ENCODE peak calls at places on chromosomes 5 and 9, in four cellular contexts. F, R, C and Q are unnamed samples.

GRCh38 chr9:96781552-96781951 is 3.7 kb upstream of the ZNF510 start:
- DNase-seq in F (no peak), R (no peak), C (no peak), Q (no peak)

GRCh38 chr9:18829858-18830257 is 203.2 kb downstream of the SAXO1 start:
- DNase-seq in F (no peak), R (no peak), C (no peak), Q (no peak)

GRCh38 chr9:101119206-101119819 is 90.8 kb downstream of the PLPPR1 start:
- DNase-seq in F (peak), R (peak), C (peak), Q (peak)

GRCh38 chr9:133115604-133116345 is 5.3 kb downstream of the RALGDS start:
- DNase-seq in F (no peak), R (no peak), C (no peak), Q (no peak)

GRCh38 chr9:95102001-95102433 is 215.5 kb downstream of the FANCC start:
- DNase-seq in F (peak), R (no peak), C (no peak), Q (no peak)

GRCh38 chr9:17802249-17802857 is 223.5 kb downstream of the SH3GL2 start:
- DNase-seq in F (peak), R (peak), C (no peak), Q (no peak)

GRCh38 chr9:132210472-132211145 is 48.8 kb downstream of the NTNG2 start:
- DNase-seq in F (peak), R (peak), C (no peak), Q (no peak)

GRCh38 chr5:130282044-130282443 is 377.8 kb downstream of the CHSY3 start:
- DNase-seq in F (no peak), R (peak), C (peak), Q (no peak)

GRCh38 chr5:61450880-61451279 is 118.8 kb downstream of the ZSWIM6 start:
- DNase-seq in F (peak), R (peak), C (peak), Q (no peak)

GRCh38 chr9:125843646-125844045 is 96.5 kb downstream of the PBX3 start:
- DNase-seq in F (no peak), R (no peak), C (peak), Q (no peak)

GRCh38 chr5:44242791-44243190 is 146.4 kb downstream of the FGF10 start:
- DNase-seq in F (no peak), R (no peak), C (no peak), Q (no peak)

GRCh38 chr5:109911731-109912130 is 222.0 kb downstream of the MAN2A1 start:
- DNase-seq in F (no peak), R (no peak), C (no peak), Q (no peak)

GRCh38 chr9:137444106-137444790 is 3.1 kb upstream of the ENTPD8 start:
- DNase-seq in F (no peak), R (no peak), C (no peak), Q (no peak)

GRCh38 chr9:111959468-111959941 is 62.9 kb downstream of the UGCG start:
- DNase-seq in F (peak), R (peak), C (no peak), Q (no peak)

GRCh38 chr9:36986548-36987408 is 47.3 kb downstream of the PAX5 start:
- DNase-seq in F (no peak), R (no peak), C (no peak), Q (no peak)

GRCh38 chr9:78985084-78985738 is 586.6 kb upstream of the TLE4 start:
- DNase-seq in F (no peak), R (peak), C (no peak), Q (no peak)

GRCh38 chr5:157025093-157025698 is 33.7 kb downstream of the HAVCR1 start:
- DNase-seq in F (no peak), R (no peak), C (no peak), Q (no peak)

GRCh38 chr9:109914280-109915027 is 134.5 kb downstream of the PALM2AKAP2 start:
- DNase-seq in F (no peak), R (peak), C (no peak), Q (no peak)

GRCh38 chr5:94366811-94367210 is 251.6 kb downstream of the KIAA0825 start:
- DNase-seq in F (no peak), R (peak), C (no peak), Q (no peak)

DNA sequence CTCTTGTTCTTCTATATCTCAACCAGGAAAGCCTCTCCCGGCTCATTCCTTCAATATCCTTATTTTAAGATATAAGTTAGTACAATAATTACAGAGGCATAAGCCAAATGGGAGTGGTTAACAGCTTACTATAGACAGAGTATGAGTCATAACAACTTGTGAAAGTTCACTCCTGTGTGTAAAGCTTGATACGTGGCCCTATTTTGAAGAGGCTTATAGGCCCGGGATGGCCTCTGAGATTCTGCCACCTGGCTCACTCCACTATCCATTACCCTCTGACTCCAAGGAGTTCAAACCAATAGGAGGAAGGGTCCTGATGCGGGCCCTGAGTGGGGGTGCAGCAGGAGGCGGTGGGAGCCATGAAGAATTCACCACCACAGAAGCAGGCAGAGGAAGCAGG is 36.6 kb downstream of the B4GALT1 start:
- DNase-seq in F (peak), R (peak), C (no peak), Q (no peak)
- TF ChIP-seq CTCF in F (no peak), R (no peak), C (no peak), Q (no peak)

DNA sequence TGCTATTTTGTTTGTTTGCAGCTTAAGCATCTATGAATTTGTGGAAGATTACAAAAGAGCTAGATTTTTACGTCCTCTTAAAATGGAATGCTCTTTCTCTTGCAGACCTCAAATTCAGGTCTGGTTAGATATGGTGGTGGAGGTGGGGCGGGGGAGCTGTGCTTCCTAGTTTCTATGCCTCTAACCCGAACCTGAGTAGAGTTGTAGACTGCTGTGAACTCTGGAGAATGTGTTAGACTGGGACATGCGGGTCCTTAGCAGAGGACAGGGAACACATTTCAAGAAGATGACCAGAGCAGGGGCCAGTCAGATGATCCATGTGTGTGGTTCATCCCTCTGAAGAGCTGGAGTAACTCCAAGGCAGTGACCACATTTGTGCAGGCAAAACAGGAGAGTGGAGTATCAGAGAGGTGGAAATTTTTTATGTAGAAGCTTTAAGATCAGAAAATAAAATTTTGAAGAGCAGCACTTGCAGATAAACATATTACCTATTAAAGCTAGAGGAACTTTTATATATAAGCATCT is 154.9 kb downstream of the FAM174A start:
- DNase-seq in F (no peak), R (peak), C (no peak), Q (no peak)
- TF ChIP-seq CTCF in F (no peak), R (no peak), C (no peak), Q (no peak)

DNA sequence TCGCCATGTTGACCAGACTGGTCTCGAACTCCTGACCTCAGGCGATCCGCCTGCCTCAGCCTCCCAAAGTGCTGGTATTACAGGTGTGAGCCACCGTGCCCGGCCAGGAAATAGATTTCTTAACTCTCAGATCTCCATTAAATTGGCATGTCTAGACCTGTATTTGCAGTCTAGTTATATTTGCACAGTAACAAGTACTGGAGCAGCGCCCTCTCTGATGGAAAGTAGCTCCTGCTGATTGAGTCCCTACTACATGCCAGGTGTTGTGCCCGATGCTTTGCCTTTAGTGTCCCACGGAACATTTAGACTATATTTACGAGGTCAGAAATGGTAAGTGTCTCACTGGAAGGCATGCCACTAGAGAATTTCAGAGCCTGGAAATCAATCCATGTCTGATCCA is 15.8 kb upstream of the TMED9 start:
- DNase-seq in F (no peak), R (peak), C (no peak), Q (no peak)
- TF ChIP-seq CTCF in F (no peak), R (peak), C (no peak), Q (no peak)

DNA sequence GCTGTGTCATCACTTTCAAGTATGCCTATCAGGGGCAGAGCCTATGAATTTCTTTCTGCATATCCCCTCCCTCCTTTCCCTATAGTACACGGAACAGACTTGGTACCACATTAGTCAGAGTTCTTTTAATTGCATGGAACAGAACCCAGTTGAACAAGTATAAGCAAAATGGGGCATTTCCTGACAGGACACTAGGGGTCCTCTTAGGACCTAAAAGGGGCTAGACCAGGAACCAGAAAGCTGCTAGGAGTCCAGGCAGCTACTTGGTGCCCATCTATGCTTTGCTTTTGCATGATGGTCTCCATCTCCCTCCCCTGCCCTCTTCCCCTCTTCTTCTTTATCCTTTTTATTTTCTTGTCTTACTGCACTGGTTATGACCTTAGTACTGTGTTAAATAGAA is 5.9 kb downstream of the BSPRY start:
- DNase-seq in F (no peak), R (no peak), C (no peak), Q (no peak)
- TF ChIP-seq CTCF in F (no peak), R (peak), C (no peak), Q (no peak)

DNA sequence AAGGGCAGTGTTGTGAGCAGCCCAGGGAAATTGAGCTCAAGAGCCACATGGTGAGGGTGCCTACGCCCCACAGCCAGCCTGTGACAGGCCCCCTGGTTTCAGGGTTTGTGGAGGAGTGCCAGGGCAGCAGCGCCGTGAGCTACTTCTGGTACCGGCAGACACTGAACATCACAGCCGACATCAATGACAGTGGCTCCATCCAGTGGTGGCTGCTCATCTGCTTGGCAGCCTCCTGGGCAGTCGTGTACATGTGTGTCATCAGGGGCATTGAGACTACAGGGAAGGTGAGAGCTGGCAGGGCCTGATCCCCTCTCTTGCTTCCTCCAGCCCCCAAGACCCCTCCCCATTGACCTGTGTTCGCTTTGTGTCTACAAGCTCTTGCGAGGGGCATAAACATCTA is 10.2 kb downstream of the SLC6A18 start:
- DNase-seq in F (no peak), R (no peak), C (no peak), Q (no peak)
- TF ChIP-seq CTCF in F (no peak), R (no peak), C (no peak), Q (no peak)

GRCh38 chr5:140346348-140347221 is at the start of gene HBEGF:
- DNase-seq in F (peak), R (peak), C (peak), Q (peak)
- TF ChIP-seq CTCF in F (peak), R (peak), C (peak), Q (peak)

GRCh38 chr5:174837919-174838902 is 113.8 kb downstream of the MSX2 start:
- DNase-seq in F (peak), R (peak), C (no peak), Q (no peak)
- TF ChIP-seq CTCF in F (no peak), R (peak), C (no peak), Q (no peak)

DNA sequence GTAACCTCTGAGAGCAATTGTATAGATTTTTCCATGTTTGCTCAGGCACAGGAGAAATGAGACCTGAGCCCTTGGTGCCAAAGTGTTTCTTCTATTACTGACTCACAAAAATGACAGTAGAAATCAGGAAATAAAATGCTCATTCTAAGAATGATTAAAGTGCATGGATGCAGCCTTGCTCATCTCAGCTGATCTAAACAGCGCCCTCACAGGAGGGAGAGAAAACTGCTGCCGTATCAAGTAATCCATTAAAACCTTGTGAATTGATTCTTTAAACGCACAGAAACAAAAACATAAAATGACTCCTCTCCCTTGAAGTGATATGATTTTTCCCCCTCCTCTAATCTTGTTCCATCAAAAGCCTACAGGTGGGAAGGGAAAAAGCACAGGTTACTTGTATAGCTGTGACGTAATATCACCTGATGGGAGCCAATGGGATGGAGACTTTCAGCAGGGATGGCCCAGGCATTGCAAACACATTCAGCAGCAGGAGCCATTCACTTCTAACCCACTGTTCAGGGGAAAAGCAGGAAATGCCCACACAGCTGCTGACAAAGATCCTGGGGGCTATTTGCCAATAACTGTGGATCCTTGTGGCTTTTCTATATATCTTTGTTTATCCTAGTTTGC is 76.7 kb downstream of the PLCXD3 start:
- DNase-seq in F (no peak), R (peak), C (no peak), Q (no peak)
- TF ChIP-seq CTCF in F (peak), R (peak), C (no peak), Q (peak)

GRCh38 chr5:14351845-14352712 is 208.9 kb downstream of the TRIO start:
- DNase-seq in F (peak), R (peak), C (peak), Q (no peak)
- TF ChIP-seq CTCF in F (peak), R (peak), C (peak), Q (peak)

GRCh38 chr5:65125681-65126080 is 356.0 kb downstream of the ADAMTS6 start:
- DNase-seq in F (no peak), R (no peak), C (no peak), Q (no peak)

GRCh38 chr5:65126192-65126591 is 355.5 kb downstream of the ADAMTS6 start:
- DNase-seq in F (no peak), R (no peak), C (no peak), Q (no peak)

GRCh38 chr5:65126670-65127069 is 355.1 kb downstream of the ADAMTS6 start:
- DNase-seq in F (no peak), R (no peak), C (no peak), Q (no peak)

GRCh38 chr5:65127181-65127901 is 354.4 kb downstream of the ADAMTS6 start:
- DNase-seq in F (no peak), R (no peak), C (no peak), Q (no peak)

GRCh38 chr5:65128226-65128625 is 353.5 kb downstream of the ADAMTS6 start:
- DNase-seq in F (no peak), R (no peak), C (no peak), Q (no peak)
- TF ChIP-seq CTCF in F (no peak), R (no peak), C (no peak), Q (no peak)